ENCODE peak calls at places on chromosome 12, in six cellular contexts. J is activated naive CD4-positive, alpha-beta T cell; K is T-helper 22 cell; A is KG1; Q is astrocyte; Z is hepatocyte. V is an unnamed sample.
A peak's percentile ranks its signal among the peaks of the same experiment; 100 is the strongest.

GRCh38 chr12:1645819-1646218 is 16.8 kb downstream of the WNT5B start:
- DNase-seq in J (no peak), K (no peak), A (no peak), Q (no peak), Z (no peak), V (no peak)

GRCh38 chr12:104637616-104638015 is 180.9 kb downstream of the CHST11 start:
- DNase-seq in J (no peak), K (no peak), A (no peak), Q (no peak), Z (no peak), V (no peak)

GRCh38 chr12:89873745-89874144 is 165.1 kb upstream of the ATP2B1 start:
- DNase-seq in J (no peak), K (no peak), A (no peak), Q (peak; percentile 23), Z (no peak), V (no peak)

GRCh38 chr12:132407525-132407924 is 78.1 kb upstream of the GALNT9 start:
- DNase-seq in J (no peak), K (no peak), A (no peak), Q (no peak), Z (no peak), V (no peak)

GRCh38 chr12:96070670-96071279 is 35.4 kb upstream of the LTA4H start:
- DNase-seq in J (no peak), K (no peak), A (no peak), Q (peak; percentile 15), Z (no peak), V (no peak)

GRCh38 chr12:67655829-67656614 is 7.5 kb downstream of the DYRK2 start:
- DNase-seq in J (no peak), K (no peak), A (no peak), Q (no peak), Z (no peak), V (no peak)

GRCh38 chr12:119354187-119354586 is 19.7 kb downstream of the CCDC60 start:
- DNase-seq in J (no peak), K (no peak), A (no peak), Q (no peak), Z (no peak), V (no peak)

GRCh38 chr12:61071015-61071414 is 1189.2 kb upstream of the USP15 start:
- DNase-seq in J (no peak), K (no peak), A (no peak), Q (no peak), Z (no peak), V (no peak)

GRCh38 chr12:1841606-1842182 is 21.3 kb downstream of the LRTM2 start:
- DNase-seq in J (no peak), K (no peak), A (no peak), Q (no peak), Z (no peak), V (no peak)

GRCh38 chr12:13190275-13190674 is 6.3 kb upstream of the EMP1 start:
- DNase-seq in J (no peak), K (no peak), A (no peak), Q (no peak), Z (no peak), V (no peak)

GRCh38 chr12:4107436-4107878 is 166.1 kb upstream of the CCND2 start:
- DNase-seq in J (no peak), K (peak; percentile 57), A (peak; percentile 66), Q (no peak), Z (peak; percentile 68), V (no peak)

GRCh38 chr12:121284551-121285390 is 11.7 kb downstream of the CAMKK2 start:
- DNase-seq in J (no peak), K (no peak), A (no peak), Q (no peak), Z (no peak), V (no peak)

GRCh38 chr12:28535216-28535615 is 345.0 kb downstream of the CCDC91 start:
- DNase-seq in J (no peak), K (no peak), A (no peak), Q (peak; percentile 63), Z (no peak), V (no peak)

GRCh38 chr12:89674326-89674942 is 34.2 kb downstream of the ATP2B1 start:
- DNase-seq in J (no peak), K (no peak), A (no peak), Q (no peak), Z (no peak), V (no peak)

GRCh38 chr12:119512772-119513497 is 80.6 kb upstream of the TMEM233 start:
- DNase-seq in J (no peak), K (no peak), A (no peak), Q (peak; percentile 1), Z (peak; percentile 48), V (no peak)

GRCh38 chr12:68591716-68592437 is 18.8 kb upstream of the RAP1B start:
- DNase-seq in J (no peak), K (peak; percentile 11), A (no peak), Q (no peak), Z (no peak), V (peak; percentile 18)

GRCh38 chr12:86186449-86186848 is 69.7 kb downstream of the MGAT4C start:
- DNase-seq in J (no peak), K (no peak), A (no peak), Q (no peak), Z (no peak), V (no peak)

GRCh38 chr12:91818236-91819131 is 327.2 kb downstream of the BTG1 start:
- DNase-seq in J (no peak), K (no peak), A (no peak), Q (peak; percentile 43), Z (peak; percentile 6), V (no peak)

GRCh38 chr12:31204995-31205582 is 120.9 kb downstream of the SINHCAF start:
- DNase-seq in J (no peak), K (no peak), A (no peak), Q (peak; percentile 50), Z (no peak), V (no peak)

GRCh38 chr12:130765186-130765659 is 49.1 kb upstream of the RIMBP2 start:
- DNase-seq in J (no peak), K (no peak), A (no peak), Q (peak; percentile 45), Z (no peak), V (no peak)

GRCh38 chr12:20154060-20154459 is 214.3 kb upstream of the PDE3A start:
- DNase-seq in J (no peak), K (no peak), A (no peak), Q (peak; percentile 3), Z (no peak), V (no peak)

GRCh38 chr12:51590347-51591019 is 550 bp upstream of the SCN8A start:
- DNase-seq in J (peak; percentile 12), K (peak; percentile 51), A (peak; percentile 2), Q (peak; percentile 51), Z (peak; percentile 92), V (peak; percentile 64)

GRCh38 chr12:46874642-46875041 is 48.8 kb upstream of the SLC38A4 start:
- DNase-seq in J (no peak), K (no peak), A (no peak), Q (no peak), Z (no peak), V (no peak)

GRCh38 chr12:75690556-75690955 is 179.1 kb upstream of the KRR1 start:
- DNase-seq in J (no peak), K (no peak), A (no peak), Q (peak; percentile 99), Z (no peak), V (no peak)

GRCh38 chr12:106804668-106805067 is 30.2 kb downstream of the RIC8B start:
- DNase-seq in J (no peak), K (no peak), A (no peak), Q (no peak), Z (no peak), V (no peak)

GRCh38 chr12:57146925-57147640 is at the start of gene LRP1-AS:
- DNase-seq in J (no peak), K (no peak), A (no peak), Q (no peak), Z (peak; percentile 83), V (no peak)

GRCh38 chr12:49138587-49138986 is 7.4 kb upstream of the TUBA1B start:
- DNase-seq in J (no peak), K (no peak), A (no peak), Q (no peak), Z (no peak), V (no peak)

GRCh38 chr12:47935196-47935595 is 28.2 kb upstream of the TMEM106C start:
- DNase-seq in J (no peak), K (no peak), A (no peak), Q (peak; percentile 66), Z (peak; percentile 67), V (no peak)

GRCh38 chr12:110183386-110183785 is 59.2 kb downstream of the IFT81 start:
- DNase-seq in J (no peak), K (no peak), A (no peak), Q (no peak), Z (no peak), V (no peak)

GRCh38 chr12:107661830-107662229 is 23.8 kb upstream of the PWP1 start:
- DNase-seq in J (no peak), K (no peak), A (no peak), Q (no peak), Z (no peak), V (no peak)

GRCh38 chr12:12072064-12072760 is 1.5 kb downstream of the BCL2L14 start:
- DNase-seq in J (no peak), K (no peak), A (no peak), Q (no peak), Z (peak; percentile 65), V (no peak)